ENCODE peak calls at places on chromosomes 2 and 18, in six cellular contexts. One of them, this sample, is unnamed.
A peak's percentile ranks its signal among the peaks of the same experiment; 100 is the strongest.

GRCh38 chr18:55320399-55321255 is 267.4 kb downstream of the TCF4 start:
- DNase-seq in H9: no peak
- DNase-seq in neuronal stem cell: no peak
- DNase-seq in H1: no peak
- DNase-seq in trophoblast cell: no peak
- DNase-seq in IMR-90: peak; percentile 48
- DNase-seq in this sample: peak; percentile 29

GRCh38 chr2:226678422-226678821 is 121.2 kb downstream of the IRS1 start:
- DNase-seq in H1: no peak
- DNase-seq in neuronal stem cell: no peak
- DNase-seq in H9: no peak
- DNase-seq in IMR-90: no peak
- DNase-seq in trophoblast cell: no peak
- DNase-seq in this sample: no peak

GRCh38 chr2:131425191-131426021 is 50.5 kb upstream of the TUBA3D start:
- DNase-seq in H1: no peak
- DNase-seq in neuronal stem cell: no peak
- DNase-seq in trophoblast cell: no peak
- DNase-seq in H9: no peak
- DNase-seq in IMR-90: no peak
- DNase-seq in this sample: no peak

GRCh38 chr2:128632491-128632780 is 313.8 kb upstream of the HS6ST1 start:
- DNase-seq in trophoblast cell: no peak
- DNase-seq in neuronal stem cell: no peak
- DNase-seq in IMR-90: no peak
- DNase-seq in H1: no peak
- DNase-seq in H9: no peak
- DNase-seq in this sample: no peak

GRCh38 chr18:13530879-13531387 is 195.4 kb downstream of the FAM210A start:
- DNase-seq in trophoblast cell: peak; percentile 50
- DNase-seq in H1: peak; percentile 13
- DNase-seq in IMR-90: peak; percentile 8
- DNase-seq in H9: peak; percentile 61
- DNase-seq in neuronal stem cell: peak; percentile 8
- DNase-seq in this sample: no peak

GRCh38 chr2:205734436-205734835 is 52.1 kb downstream of the NRP2 start:
- DNase-seq in H1: no peak
- DNase-seq in H9: peak; percentile 62
- DNase-seq in trophoblast cell: no peak
- DNase-seq in IMR-90: peak; percentile 90
- DNase-seq in neuronal stem cell: no peak
- DNase-seq in this sample: peak; percentile 88

GRCh38 chr2:170369894-170370293 is 191.9 kb downstream of the MYO3B start:
- DNase-seq in IMR-90: peak; percentile 11
- DNase-seq in H1: no peak
- DNase-seq in neuronal stem cell: no peak
- DNase-seq in trophoblast cell: peak; percentile 58
- DNase-seq in H9: no peak
- DNase-seq in this sample: peak; percentile 34

GRCh38 chr2:233857511-233858118 is 3.3 kb upstream of the HJURP start:
- DNase-seq in H9: peak; percentile 64
- DNase-seq in trophoblast cell: peak; percentile 50
- DNase-seq in IMR-90: no peak
- DNase-seq in neuronal stem cell: no peak
- DNase-seq in H1: no peak
- DNase-seq in this sample: peak; percentile 18

GRCh38 chr2:231125272-231125671 is 430 bp upstream of the HTR2B start:
- DNase-seq in H1: no peak
- DNase-seq in IMR-90: no peak
- DNase-seq in H9: no peak
- DNase-seq in neuronal stem cell: no peak
- DNase-seq in trophoblast cell: no peak
- DNase-seq in this sample: no peak

GRCh38 chr2:52178845-52179244 is 1146.9 kb upstream of the NRXN1 start:
- DNase-seq in neuronal stem cell: no peak
- DNase-seq in H1: no peak
- DNase-seq in trophoblast cell: peak; percentile 44
- DNase-seq in H9: no peak
- DNase-seq in IMR-90: peak; percentile 46
- DNase-seq in this sample: no peak

GRCh38 chr2:190469770-190470169 is 61.6 kb downstream of the MFSD6 start:
- DNase-seq in trophoblast cell: peak; percentile 21
- DNase-seq in H1: no peak
- DNase-seq in IMR-90: peak; percentile 55
- DNase-seq in H9: no peak
- DNase-seq in neuronal stem cell: no peak
- DNase-seq in this sample: peak; percentile 79

GRCh38 chr18:7273301-7273911 is 42.5 kb downstream of the LRRC30 start:
- DNase-seq in H9: no peak
- DNase-seq in IMR-90: peak; percentile 28
- DNase-seq in H1: no peak
- DNase-seq in trophoblast cell: peak; percentile 26
- DNase-seq in neuronal stem cell: no peak
- DNase-seq in this sample: peak; percentile 74

GRCh38 chr18:23538870-23539269 is 35.6 kb downstream of the RMC1 start:
- DNase-seq in trophoblast cell: no peak
- DNase-seq in H9: no peak
- DNase-seq in neuronal stem cell: no peak
- DNase-seq in IMR-90: peak; percentile 52
- DNase-seq in H1: no peak
- DNase-seq in this sample: peak; percentile 43

GRCh38 chr2:182862003-182862402 is 4.4 kb downstream of the FRZB start:
- DNase-seq in H1: no peak
- DNase-seq in H9: no peak
- DNase-seq in neuronal stem cell: no peak
- DNase-seq in IMR-90: no peak
- DNase-seq in trophoblast cell: no peak
- DNase-seq in this sample: no peak

GRCh38 chr2:37671816-37672103 is 318 bp upstream of the CDC42EP3 start:
- DNase-seq in H9: no peak
- DNase-seq in neuronal stem cell: no peak
- DNase-seq in H1: no peak
- DNase-seq in IMR-90: no peak
- DNase-seq in trophoblast cell: peak; percentile 58
- DNase-seq in this sample: no peak

GRCh38 chr2:219736196-219736595 is 108.8 kb downstream of the SLC4A3 start:
- DNase-seq in trophoblast cell: peak; percentile 87
- DNase-seq in IMR-90: peak; percentile 81
- DNase-seq in neuronal stem cell: peak; percentile 64
- DNase-seq in H9: no peak
- DNase-seq in H1: no peak
- DNase-seq in this sample: peak; percentile 76

GRCh38 chr2:158699323-158699722 is 95.8 kb upstream of the DAPL1 start:
- DNase-seq in H9: no peak
- DNase-seq in trophoblast cell: no peak
- DNase-seq in H1: no peak
- DNase-seq in neuronal stem cell: no peak
- DNase-seq in IMR-90: no peak
- DNase-seq in this sample: no peak

GRCh38 chr2:29802976-29803375 is 118.4 kb downstream of the ALK start:
- DNase-seq in trophoblast cell: no peak
- DNase-seq in IMR-90: no peak
- DNase-seq in neuronal stem cell: no peak
- DNase-seq in H1: no peak
- DNase-seq in H9: no peak
- DNase-seq in this sample: no peak

GRCh38 chr2:8581048-8581561 is 100.8 kb upstream of the ID2 start:
- DNase-seq in IMR-90: no peak
- DNase-seq in neuronal stem cell: no peak
- DNase-seq in H9: peak; percentile 22
- DNase-seq in H1: no peak
- DNase-seq in trophoblast cell: no peak
- DNase-seq in this sample: no peak

GRCh38 chr2:62369549-62370164 is 136.3 kb downstream of the TMEM17 start:
- DNase-seq in neuronal stem cell: no peak
- DNase-seq in IMR-90: no peak
- DNase-seq in H1: no peak
- DNase-seq in H9: no peak
- DNase-seq in trophoblast cell: no peak
- DNase-seq in this sample: no peak

GRCh38 chr18:56869189-56869777 is 218.1 kb downstream of the WDR7 start:
- DNase-seq in trophoblast cell: peak; percentile 77
- DNase-seq in neuronal stem cell: no peak
- DNase-seq in IMR-90: peak; percentile 73
- DNase-seq in H9: no peak
- DNase-seq in H1: no peak
- DNase-seq in this sample: peak; percentile 65

GRCh38 chr18:80010551-80010906 is 22.2 kb upstream of the TXNL4A start:
- DNase-seq in trophoblast cell: no peak
- DNase-seq in neuronal stem cell: no peak
- DNase-seq in H9: no peak
- DNase-seq in H1: no peak
- DNase-seq in IMR-90: no peak
- DNase-seq in this sample: no peak

GRCh38 chr2:26910176-26910575 is 60.3 kb upstream of the MAPRE3 start:
- DNase-seq in H1: no peak
- DNase-seq in trophoblast cell: no peak
- DNase-seq in neuronal stem cell: no peak
- DNase-seq in IMR-90: no peak
- DNase-seq in H9: no peak
- DNase-seq in this sample: no peak

GRCh38 chr2:132668189-132668833 is 1.7 kb downstream of the LYPD1 start:
- DNase-seq in IMR-90: no peak
- DNase-seq in H1: no peak
- DNase-seq in H9: peak; percentile 66
- DNase-seq in neuronal stem cell: no peak
- DNase-seq in trophoblast cell: no peak
- DNase-seq in this sample: peak; percentile 7

GRCh38 chr2:11023326-11024009 is 111.7 kb downstream of the KCNF1 start:
- DNase-seq in trophoblast cell: no peak
- DNase-seq in neuronal stem cell: no peak
- DNase-seq in H9: no peak
- DNase-seq in H1: no peak
- DNase-seq in IMR-90: no peak
- DNase-seq in this sample: no peak

GRCh38 chr18:74522635-74523548 is 11.4 kb upstream of the CNDP1 start:
- DNase-seq in H1: no peak
- DNase-seq in H9: peak; percentile 25
- DNase-seq in trophoblast cell: no peak
- DNase-seq in neuronal stem cell: no peak
- DNase-seq in IMR-90: no peak
- DNase-seq in this sample: peak; percentile 79

GRCh38 chr2:230739961-230740360 is 27.3 kb downstream of the CAB39 start:
- DNase-seq in H9: no peak
- DNase-seq in neuronal stem cell: no peak
- DNase-seq in trophoblast cell: peak; percentile 30
- DNase-seq in H1: no peak
- DNase-seq in IMR-90: no peak
- DNase-seq in this sample: no peak

GRCh38 chr2:128984066-128984465 is 665.4 kb upstream of the HS6ST1 start:
- DNase-seq in neuronal stem cell: no peak
- DNase-seq in H9: no peak
- DNase-seq in H1: no peak
- DNase-seq in trophoblast cell: no peak
- DNase-seq in IMR-90: no peak
- DNase-seq in this sample: no peak

GRCh38 chr2:75053484-75054112 is 95.2 kb downstream of the POLE4 start:
- DNase-seq in trophoblast cell: peak; percentile 78
- DNase-seq in H9: peak; percentile 82
- DNase-seq in neuronal stem cell: peak; percentile 15
- DNase-seq in IMR-90: peak; percentile 16
- DNase-seq in H1: peak; percentile 31
- DNase-seq in this sample: peak; percentile 47

GRCh38 chr2:98907385-98907784 is 28.6 kb downstream of the CRACDL start:
- DNase-seq in trophoblast cell: no peak
- DNase-seq in H9: no peak
- DNase-seq in H1: no peak
- DNase-seq in neuronal stem cell: no peak
- DNase-seq in IMR-90: no peak
- DNase-seq in this sample: no peak

GRCh38 chr2:150911766-150912280 is 349.8 kb downstream of the RBM43 start:
- DNase-seq in IMR-90: peak; percentile 95
- DNase-seq in trophoblast cell: peak; percentile 83
- DNase-seq in H9: peak; percentile 30
- DNase-seq in H1: no peak
- DNase-seq in neuronal stem cell: no peak
- DNase-seq in this sample: peak; percentile 85

GRCh38 chr2:169027240-169027639 is 3.9 kb downstream of the ABCB11 start:
- DNase-seq in IMR-90: no peak
- DNase-seq in H9: no peak
- DNase-seq in H1: no peak
- DNase-seq in trophoblast cell: no peak
- DNase-seq in neuronal stem cell: no peak
- DNase-seq in this sample: no peak
- H2AFZ ChIP-seq in IMR-90: no peak overlapping the region
- H2AFZ ChIP-seq in H9: no peak overlapping the region
- H2AFZ ChIP-seq in H1: no peak overlapping the region
- H2AFZ ChIP-seq in trophoblast cell: no peak overlapping the region
- H2AFZ ChIP-seq in neuronal stem cell: no peak overlapping the region
- H2AFZ ChIP-seq in this sample: no peak overlapping the region

GRCh38 chr18:292271-292670 is 24.4 kb upstream of the THOC1 start:
- DNase-seq in IMR-90: no peak
- DNase-seq in neuronal stem cell: no peak
- DNase-seq in H1: no peak
- DNase-seq in H9: no peak
- DNase-seq in trophoblast cell: no peak
- DNase-seq in this sample: no peak
- H3K23ac ChIP-seq in IMR-90: no peak overlapping the region
- H3K23ac ChIP-seq in neuronal stem cell: no peak overlapping the region
- H3K23ac ChIP-seq in H1: no peak overlapping the region
- H3K23ac ChIP-seq in H9: no peak overlapping the region
- H3K23ac ChIP-seq in trophoblast cell: no peak overlapping the region
- H3K23ac ChIP-seq in this sample: no peak overlapping the region

GRCh38 chr2:43109261-43109743 is 117.1 kb downstream of the ZFP36L2 start:
- DNase-seq in H9: no peak
- DNase-seq in trophoblast cell: peak; percentile 38
- DNase-seq in IMR-90: no peak
- DNase-seq in neuronal stem cell: no peak
- DNase-seq in H1: no peak
- DNase-seq in this sample: no peak
- H3K27ac ChIP-seq in H9: no peak overlapping the region
- H3K27ac ChIP-seq in trophoblast cell: no peak overlapping the region
- H3K27ac ChIP-seq in IMR-90: peak overlapping the region; percentile 87
- H3K27ac ChIP-seq in neuronal stem cell: no peak overlapping the region
- H3K27ac ChIP-seq in H1: no peak overlapping the region
- H3K27ac ChIP-seq in this sample: no peak overlapping the region

DNA sequence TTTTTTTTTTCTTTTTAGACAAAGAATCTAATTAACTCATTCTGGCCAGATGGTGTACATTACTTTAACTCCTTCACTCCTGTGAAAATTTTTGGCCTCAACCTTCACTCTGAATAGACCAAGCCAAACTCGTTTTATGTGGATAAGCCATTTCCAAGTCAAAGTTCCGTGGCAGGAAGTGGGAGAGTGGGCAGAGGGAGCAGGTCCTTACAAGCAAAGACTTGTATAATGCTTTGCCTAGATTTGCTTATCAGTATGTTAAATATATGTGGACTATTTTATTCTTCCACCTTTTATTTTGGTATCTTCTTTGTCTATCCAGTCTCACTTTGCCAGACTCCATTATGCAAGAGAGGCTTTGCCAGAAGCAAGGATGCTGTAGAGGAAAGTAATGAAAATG is 178.1 kb upstream of the TNP1 start:
- DNase-seq in trophoblast cell: no peak
- DNase-seq in H9: no peak
- DNase-seq in IMR-90: no peak
- DNase-seq in H1: no peak
- DNase-seq in neuronal stem cell: no peak
- DNase-seq in this sample: no peak
- H2AFZ ChIP-seq in trophoblast cell: no peak overlapping the region
- H2AFZ ChIP-seq in H9: no peak overlapping the region
- H2AFZ ChIP-seq in IMR-90: no peak overlapping the region
- H2AFZ ChIP-seq in H1: no peak overlapping the region
- H2AFZ ChIP-seq in neuronal stem cell: no peak overlapping the region
- H2AFZ ChIP-seq in this sample: no peak overlapping the region